ENCODE peak calls at places on chromosomes 1 and 21, in six cellular contexts. One of them, this sample, is unnamed. For H3K36me3, the result is how much of the 10 kb centered on the place peaks cover.

GRCh38 chr1:217542136-217542777 is 88.6 kb downstream of the GPATCH2 start:
- DNase-seq in suprapubic skin: no peak
- DNase-seq in cardiac muscle cell: no peak
- DNase-seq in right lobe of liver: no peak
- DNase-seq in aorta: no peak
- DNase-seq in MM.1S: no peak
- DNase-seq in this sample: no peak

GRCh38 chr1:81225769-81226602 is 574.7 kb upstream of the ADGRL2 start:
- DNase-seq in MM.1S: no peak
- DNase-seq in suprapubic skin: no peak
- DNase-seq in cardiac muscle cell: no peak
- DNase-seq in aorta: no peak
- DNase-seq in right lobe of liver: no peak
- DNase-seq in this sample: no peak

GRCh38 chr1:55369474-55369873 is 154.3 kb upstream of the USP24 start:
- DNase-seq in cardiac muscle cell: no peak
- DNase-seq in right lobe of liver: no peak
- DNase-seq in MM.1S: no peak
- DNase-seq in suprapubic skin: no peak
- DNase-seq in aorta: no peak
- DNase-seq in this sample: no peak

GRCh38 chr1:62327360-62328051 is 8.3 kb upstream of the KANK4 start:
- DNase-seq in MM.1S: no peak
- DNase-seq in aorta: no peak
- DNase-seq in cardiac muscle cell: no peak
- DNase-seq in suprapubic skin: no peak
- DNase-seq in right lobe of liver: no peak
- DNase-seq in this sample: no peak

GRCh38 chr1:15323351-15323988 is 76.4 kb downstream of the FHAD1 start:
- DNase-seq in suprapubic skin: peak
- DNase-seq in right lobe of liver: peak
- DNase-seq in cardiac muscle cell: peak
- DNase-seq in aorta: peak
- DNase-seq in MM.1S: peak
- DNase-seq in this sample: peak

GRCh38 chr21:42463861-42464515 is 32.0 kb downstream of the RSPH1 start:
- DNase-seq in MM.1S: peak
- DNase-seq in cardiac muscle cell: no peak
- DNase-seq in suprapubic skin: no peak
- DNase-seq in aorta: no peak
- DNase-seq in right lobe of liver: peak
- DNase-seq in this sample: peak

GRCh38 chr1:181021811-181022434 is 747 bp downstream of the STX6 start:
- DNase-seq in suprapubic skin: peak
- DNase-seq in cardiac muscle cell: peak
- DNase-seq in MM.1S: peak
- DNase-seq in aorta: peak
- DNase-seq in right lobe of liver: peak
- DNase-seq in this sample: peak

GRCh38 chr21:32448803-32449594 is 36.5 kb downstream of the EVA1C start:
- DNase-seq in aorta: no peak
- DNase-seq in cardiac muscle cell: no peak
- DNase-seq in MM.1S: no peak
- DNase-seq in right lobe of liver: no peak
- DNase-seq in suprapubic skin: no peak
- DNase-seq in this sample: no peak

GRCh38 chr1:237470712-237471310 is 419.9 kb downstream of the ZP4 start:
- DNase-seq in suprapubic skin: no peak
- DNase-seq in cardiac muscle cell: peak
- DNase-seq in MM.1S: no peak
- DNase-seq in aorta: no peak
- DNase-seq in right lobe of liver: no peak
- DNase-seq in this sample: no peak

GRCh38 chr1:67957026-67957425 is 93.4 kb downstream of the DIRAS3 start:
- DNase-seq in aorta: no peak
- DNase-seq in cardiac muscle cell: peak
- DNase-seq in MM.1S: no peak
- DNase-seq in right lobe of liver: no peak
- DNase-seq in suprapubic skin: no peak
- DNase-seq in this sample: no peak

GRCh38 chr1:197321821-197322220 is 53.8 kb downstream of the CRB1 start:
- DNase-seq in right lobe of liver: no peak
- DNase-seq in cardiac muscle cell: no peak
- DNase-seq in MM.1S: no peak
- DNase-seq in aorta: no peak
- DNase-seq in suprapubic skin: no peak
- DNase-seq in this sample: no peak

GRCh38 chr1:161177112-161177935 is at the start of gene B4GALT3:
- DNase-seq in suprapubic skin: peak
- DNase-seq in cardiac muscle cell: peak
- DNase-seq in MM.1S: peak
- DNase-seq in right lobe of liver: peak
- DNase-seq in aorta: peak
- DNase-seq in this sample: peak

GRCh38 chr1:5067251-5067650 is 412.8 kb downstream of the AJAP1 start:
- DNase-seq in suprapubic skin: no peak
- DNase-seq in MM.1S: no peak
- DNase-seq in cardiac muscle cell: no peak
- DNase-seq in right lobe of liver: no peak
- DNase-seq in aorta: no peak
- DNase-seq in this sample: no peak

GRCh38 chr1:3787347-3787710 is 9.0 kb downstream of the LRRC47 start:
- DNase-seq in right lobe of liver: no peak
- DNase-seq in suprapubic skin: no peak
- DNase-seq in aorta: no peak
- DNase-seq in MM.1S: no peak
- DNase-seq in cardiac muscle cell: no peak
- DNase-seq in this sample: no peak

GRCh38 chr1:228500901-228501871 is 14.0 kb downstream of the RNF187 start:
- DNase-seq in right lobe of liver: peak
- DNase-seq in MM.1S: peak
- DNase-seq in aorta: peak
- DNase-seq in suprapubic skin: peak
- DNase-seq in cardiac muscle cell: peak
- DNase-seq in this sample: peak

GRCh38 chr1:59314776-59315528 is 18.1 kb downstream of the FGGY start:
- DNase-seq in suprapubic skin: no peak
- DNase-seq in right lobe of liver: no peak
- DNase-seq in cardiac muscle cell: no peak
- DNase-seq in MM.1S: no peak
- DNase-seq in aorta: no peak
- DNase-seq in this sample: no peak

GRCh38 chr21:42056468-42056867 is 14.6 kb upstream of the UMODL1 start:
- DNase-seq in right lobe of liver: no peak
- DNase-seq in cardiac muscle cell: no peak
- DNase-seq in suprapubic skin: no peak
- DNase-seq in aorta: peak
- DNase-seq in MM.1S: no peak
- DNase-seq in this sample: no peak

GRCh38 chr1:2979191-2980072 is 41.8 kb upstream of the ACTRT2 start:
- DNase-seq in aorta: peak
- DNase-seq in right lobe of liver: peak
- DNase-seq in suprapubic skin: peak
- DNase-seq in cardiac muscle cell: no peak
- DNase-seq in MM.1S: no peak
- DNase-seq in this sample: no peak

GRCh38 chr21:30829659-30830058 is at the start of gene KRTAP7-1:
- DNase-seq in aorta: no peak
- DNase-seq in MM.1S: no peak
- DNase-seq in right lobe of liver: no peak
- DNase-seq in suprapubic skin: no peak
- DNase-seq in cardiac muscle cell: no peak
- DNase-seq in this sample: no peak

GRCh38 chr1:170377896-170378634 is 153.9 kb upstream of the GORAB start:
- DNase-seq in MM.1S: no peak
- DNase-seq in aorta: no peak
- DNase-seq in suprapubic skin: no peak
- DNase-seq in cardiac muscle cell: no peak
- DNase-seq in right lobe of liver: no peak
- DNase-seq in this sample: no peak

GRCh38 chr1:237811633-237812032 is 79.1 kb downstream of the ZP4 start:
- DNase-seq in aorta: no peak
- DNase-seq in MM.1S: no peak
- DNase-seq in cardiac muscle cell: no peak
- DNase-seq in right lobe of liver: no peak
- DNase-seq in suprapubic skin: no peak
- DNase-seq in this sample: no peak

GRCh38 chr1:225882008-225882698 is at the start of gene TMEM63A:
- DNase-seq in aorta: peak
- DNase-seq in right lobe of liver: peak
- DNase-seq in MM.1S: peak
- DNase-seq in suprapubic skin: peak
- DNase-seq in cardiac muscle cell: peak
- DNase-seq in this sample: peak

GRCh38 chr1:167522246-167522645 is 3.9 kb upstream of the CD247 start:
- DNase-seq in right lobe of liver: no peak
- DNase-seq in cardiac muscle cell: no peak
- DNase-seq in aorta: no peak
- DNase-seq in suprapubic skin: no peak
- DNase-seq in MM.1S: no peak
- DNase-seq in this sample: no peak

GRCh38 chr1:30764396-30764795 is 6.8 kb upstream of the LAPTM5 start:
- DNase-seq in cardiac muscle cell: no peak
- DNase-seq in MM.1S: no peak
- DNase-seq in right lobe of liver: no peak
- DNase-seq in suprapubic skin: no peak
- DNase-seq in aorta: no peak
- DNase-seq in this sample: no peak

GRCh38 chr1:59107516-59107915 is 189.4 kb upstream of the FGGY start:
- DNase-seq in suprapubic skin: peak
- DNase-seq in aorta: peak
- DNase-seq in MM.1S: no peak
- DNase-seq in cardiac muscle cell: no peak
- DNase-seq in right lobe of liver: no peak
- DNase-seq in this sample: no peak

DNA sequence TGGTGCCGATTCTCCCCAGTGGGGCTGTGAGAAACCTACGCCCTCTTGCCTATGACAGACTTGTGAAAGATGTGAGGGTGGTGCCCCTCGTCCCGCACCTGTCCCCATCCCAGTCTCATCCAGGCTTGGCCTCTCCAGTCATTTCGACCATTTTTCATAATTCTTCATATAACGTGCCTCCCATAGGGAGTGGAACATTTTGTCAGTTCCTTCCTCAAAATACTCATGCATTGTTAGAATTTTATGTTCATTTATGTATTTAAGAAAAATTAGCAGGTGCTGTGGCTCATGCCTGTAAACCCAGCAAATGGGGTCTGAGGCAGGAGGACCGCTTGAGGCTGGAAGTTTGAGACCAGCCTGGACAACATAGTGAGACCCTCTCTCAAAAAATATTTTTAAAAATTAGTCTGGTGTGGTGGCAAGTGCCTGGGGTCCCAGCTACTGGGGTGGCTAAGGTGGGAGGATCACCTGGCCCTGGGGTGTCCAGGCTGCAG is 19.7 kb upstream of the SMPDL3B start:
- DNase-seq in aorta: no peak
- DNase-seq in suprapubic skin: no peak
- DNase-seq in MM.1S: no peak
- DNase-seq in right lobe of liver: no peak
- DNase-seq in cardiac muscle cell: no peak
- DNase-seq in this sample: no peak
- H3K4me3 ChIP-seq in aorta: no peak
- H3K4me3 ChIP-seq in suprapubic skin: peak
- H3K4me3 ChIP-seq in MM.1S: peak
- H3K4me3 ChIP-seq in right lobe of liver: peak
- H3K4me3 ChIP-seq in cardiac muscle cell: no peak
- H3K4me3 ChIP-seq in this sample: peak

GRCh38 chr1:201769966-201770365 is 59.0 kb upstream of the IPO9 start:
- DNase-seq in cardiac muscle cell: no peak
- DNase-seq in suprapubic skin: peak
- DNase-seq in aorta: no peak
- DNase-seq in right lobe of liver: no peak
- DNase-seq in MM.1S: no peak
- DNase-seq in this sample: no peak

GRCh38 chr1:201772178-201772577 is 56.8 kb upstream of the IPO9 start:
- DNase-seq in right lobe of liver: no peak
- DNase-seq in suprapubic skin: no peak
- DNase-seq in MM.1S: no peak
- DNase-seq in cardiac muscle cell: no peak
- DNase-seq in aorta: no peak
- DNase-seq in this sample: no peak

GRCh38 chr1:201769072-201769471 is 59.9 kb upstream of the IPO9 start:
- DNase-seq in suprapubic skin: no peak
- DNase-seq in aorta: no peak
- DNase-seq in right lobe of liver: no peak
- DNase-seq in MM.1S: no peak
- DNase-seq in cardiac muscle cell: no peak
- DNase-seq in this sample: no peak

GRCh38 chr1:201773764-201774163 is 55.2 kb upstream of the IPO9 start:
- DNase-seq in suprapubic skin: no peak
- DNase-seq in right lobe of liver: no peak
- DNase-seq in aorta: no peak
- DNase-seq in cardiac muscle cell: no peak
- DNase-seq in MM.1S: no peak
- DNase-seq in this sample: no peak

GRCh38 chr1:201771466-201771865 is 57.5 kb upstream of the IPO9 start:
- DNase-seq in aorta: no peak
- DNase-seq in suprapubic skin: no peak
- DNase-seq in MM.1S: no peak
- DNase-seq in right lobe of liver: no peak
- DNase-seq in cardiac muscle cell: no peak
- DNase-seq in this sample: no peak
- H3K27ac ChIP-seq in aorta: no peak
- H3K27ac ChIP-seq in suprapubic skin: no peak
- H3K27ac ChIP-seq in MM.1S: no peak
- H3K27ac ChIP-seq in right lobe of liver: no peak
- H3K27ac ChIP-seq in cardiac muscle cell: no peak
- H3K27ac ChIP-seq in this sample: no peak

GRCh38 chr1:226888816-226889215 is 18.4 kb downstream of the PSEN2 start:
- DNase-seq in right lobe of liver: peak
- DNase-seq in suprapubic skin: no peak
- DNase-seq in aorta: peak
- DNase-seq in MM.1S: no peak
- DNase-seq in cardiac muscle cell: no peak
- DNase-seq in this sample: no peak

GRCh38 chr1:226891846-226892533 is 21.6 kb downstream of the PSEN2 start:
- DNase-seq in aorta: peak
- DNase-seq in cardiac muscle cell: no peak
- DNase-seq in suprapubic skin: no peak
- DNase-seq in MM.1S: no peak
- DNase-seq in right lobe of liver: peak
- DNase-seq in this sample: no peak

GRCh38 chr1:226891346-226891745 is 20.9 kb downstream of the PSEN2 start:
- DNase-seq in aorta: peak
- DNase-seq in right lobe of liver: peak
- DNase-seq in MM.1S: no peak
- DNase-seq in suprapubic skin: no peak
- DNase-seq in cardiac muscle cell: no peak
- DNase-seq in this sample: no peak

GRCh38 chr1:226889616-226890330 is 19.4 kb downstream of the PSEN2 start:
- DNase-seq in MM.1S: no peak
- DNase-seq in cardiac muscle cell: no peak
- DNase-seq in suprapubic skin: no peak
- DNase-seq in right lobe of liver: no peak
- DNase-seq in aorta: peak
- DNase-seq in this sample: no peak

GRCh38 chr1:226890331-226891108 is 20.1 kb downstream of the PSEN2 start:
- DNase-seq in aorta: peak
- DNase-seq in right lobe of liver: no peak
- DNase-seq in suprapubic skin: no peak
- DNase-seq in cardiac muscle cell: no peak
- DNase-seq in MM.1S: no peak
- DNase-seq in this sample: no peak
- H3K36me3 ChIP-seq in aorta: under half
- H3K36me3 ChIP-seq in right lobe of liver: under half
- H3K36me3 ChIP-seq in suprapubic skin: under half
- H3K36me3 ChIP-seq in cardiac muscle cell: under half
- H3K36me3 ChIP-seq in MM.1S: under half
- H3K36me3 ChIP-seq in this sample: under half

GRCh38 chr1:99969729-99970591 is at the start of gene SLC35A3:
- DNase-seq in cardiac muscle cell: peak
- DNase-seq in MM.1S: peak
- DNase-seq in suprapubic skin: peak
- DNase-seq in aorta: peak
- DNase-seq in right lobe of liver: peak
- DNase-seq in this sample: peak
- H3K4me3 ChIP-seq in cardiac muscle cell: peak
- H3K4me3 ChIP-seq in MM.1S: peak
- H3K4me3 ChIP-seq in suprapubic skin: peak
- H3K4me3 ChIP-seq in aorta: peak
- H3K4me3 ChIP-seq in right lobe of liver: peak
- H3K4me3 ChIP-seq in this sample: peak

This sample was measured in naive thymus-derived CD4-positive, alpha-beta T cell.